ENCODE peak calls at places on chromosomes 11 and 22, in five cellular contexts. H is transverse colon; L is aorta; T is mammary epithelial cell; K is CD4-positive, CD25-positive, alpha-beta regulatory T cell. V is an unnamed sample. For H3K27me3, the result is how much of the 10 kb centered on the place peaks cover.

GRCh38 chr11:77130763-77131513 is 2.9 kb downstream of the MYO7A start:
- DNase-seq in H (no peak), T (no peak), L (peak), K (no peak), V (no peak)

GRCh38 chr11:126969865-126970479 is 30.6 kb downstream of the KIRREL3 start:
- DNase-seq in T (peak), L (no peak), H (no peak), K (no peak), V (no peak)

GRCh38 chr11:37988031-37988430 is 1390.0 kb upstream of the RAG2 start:
- DNase-seq in L (no peak), H (no peak), T (peak), K (no peak), V (no peak)

GRCh38 chr11:15276616-15277015 is 161.9 kb downstream of the INSC start:
- DNase-seq in T (no peak), H (no peak), K (no peak), L (no peak), V (no peak)

GRCh38 chr11:46760429-46761128 is 41.6 kb downstream of the F2 start:
- DNase-seq in K (no peak), L (no peak), H (no peak), T (no peak), V (no peak)

GRCh38 chr11:9385288-9385902 is 943 bp downstream of the IPO7 start:
- DNase-seq in L (no peak), K (no peak), T (no peak), H (no peak), V (no peak)

GRCh38 chr11:125192194-125192593 is 27.6 kb downstream of the PKNOX2 start:
- DNase-seq in T (no peak), L (peak), H (no peak), K (no peak), V (no peak)

GRCh38 chr11:50220651-50221050 is 188.0 kb downstream of the OR4C45 start:
- DNase-seq in L (no peak), H (no peak), T (no peak), K (no peak), V (no peak)

GRCh38 chr22:42561856-42562255 is 8.1 kb downstream of the SERHL2 start:
- DNase-seq in L (no peak), K (no peak), T (no peak), H (no peak), V (no peak)

GRCh38 chr11:26420331-26420730 is 88.4 kb downstream of the ANO3 start:
- DNase-seq in L (no peak), T (no peak), K (no peak), H (no peak), V (no peak)

DNA sequence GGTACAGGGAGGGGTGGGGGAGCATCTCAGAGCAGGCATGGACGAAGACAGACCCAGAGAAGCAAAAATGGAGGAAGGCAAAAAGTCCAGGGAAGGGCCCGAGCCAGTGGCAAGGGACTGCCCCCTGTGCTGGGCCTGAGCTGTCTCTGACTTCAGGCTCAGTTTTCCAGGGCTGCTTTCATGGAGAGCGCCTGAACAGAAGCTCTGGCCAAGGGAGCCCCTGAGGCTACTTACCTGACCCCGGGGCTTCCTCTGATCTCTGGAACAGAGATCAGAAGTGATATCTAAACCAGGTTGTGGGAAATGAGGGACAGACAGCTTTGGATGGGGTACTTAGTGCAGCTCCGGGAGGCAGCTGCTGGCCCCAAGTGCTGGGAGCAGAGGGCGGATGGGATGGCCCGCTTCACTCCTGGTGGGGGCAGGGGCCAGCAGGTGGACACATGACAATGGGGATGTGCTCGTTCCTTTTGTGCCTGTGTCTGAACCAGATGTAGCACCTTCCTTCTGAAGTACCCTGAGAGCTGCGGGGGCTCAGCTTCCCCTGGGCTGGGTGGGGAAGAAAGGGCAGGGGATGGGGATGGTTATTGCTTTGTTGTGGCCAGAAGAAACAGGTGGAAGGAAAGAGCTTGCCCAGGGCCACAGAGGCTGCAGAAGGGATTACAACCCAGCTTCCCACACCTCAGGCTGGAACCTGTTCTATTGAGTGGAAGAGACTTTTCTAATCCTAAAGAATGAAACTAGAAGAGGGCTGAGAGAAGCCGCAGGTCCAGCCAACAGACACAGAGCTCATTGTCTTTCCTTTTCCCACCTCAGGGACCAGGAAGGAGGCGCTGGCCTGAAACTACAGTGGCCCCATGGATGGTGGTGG is 5.7 kb downstream of the LRRC10B start:
- DNase-seq in H (no peak), L (no peak), T (peak), K (no peak), V (no peak)
- H3K27me3 ChIP-seq in H (under half), L (under half), T (under half), K (under half), V (under half)

GRCh38 chr11:134754823-134755198 is 342.8 kb upstream of the B3GAT1 start:
- DNase-seq in H (no peak), K (no peak), T (no peak), L (no peak), V (no peak)

GRCh38 chr11:134754196-134754822 is 342.3 kb upstream of the B3GAT1 start:
- DNase-seq in L (no peak), T (no peak), H (no peak), K (no peak), V (no peak)

GRCh38 chr11:134753805-134754130 is 341.7 kb upstream of the B3GAT1 start:
- DNase-seq in H (no peak), L (no peak), T (no peak), K (no peak), V (no peak)

GRCh38 chr11:134756811-134757540 is 344.9 kb upstream of the B3GAT1 start:
- DNase-seq in L (no peak), K (no peak), T (no peak), H (no peak), V (no peak)

DNA sequence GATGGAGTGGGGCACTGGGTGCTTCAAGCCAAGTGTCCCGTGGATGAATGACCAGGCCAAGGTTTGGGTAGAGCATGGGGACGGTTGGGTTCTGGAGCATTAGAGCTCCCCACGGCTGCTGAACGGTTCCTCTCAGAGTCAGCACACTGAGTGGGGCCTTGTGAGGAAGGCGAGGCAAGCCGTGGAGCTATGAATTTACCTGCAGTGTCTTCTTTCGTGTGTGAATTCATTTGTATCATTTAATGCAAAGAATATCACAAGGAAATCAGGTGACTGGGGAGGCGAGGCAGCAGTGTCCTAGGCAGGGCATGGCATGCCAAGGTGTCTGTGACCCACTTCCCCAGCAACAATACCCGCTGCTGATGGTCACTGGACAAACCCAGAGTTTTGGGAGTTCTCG is 343.5 kb upstream of the B3GAT1 start:
- DNase-seq in K (no peak), T (no peak), L (no peak), H (no peak), V (no peak)
- H3K27me3 ChIP-seq in K (under half), T (under half), L (under half), H (under half), V (under half)

GRCh38 chr11:78753297-78753696 is 178.6 kb upstream of the NARS2 start:
- DNase-seq in H (no peak), T (no peak), K (no peak), L (no peak), V (no peak)

GRCh38 chr11:78749243-78749730 is 174.6 kb upstream of the NARS2 start:
- DNase-seq in L (no peak), T (no peak), K (no peak), H (no peak), V (no peak)

GRCh38 chr11:78752528-78752927 is 177.9 kb upstream of the NARS2 start:
- DNase-seq in H (no peak), K (no peak), L (no peak), T (no peak), V (no peak)
- H3K27me3 ChIP-seq in H (under half), K (under half), L (under half), T (under half), V (under half)

GRCh38 chr22:29479417-29480261 is at the start of gene NEFH:
- DNase-seq in T (no peak), L (no peak), H (no peak), K (no peak), V (no peak)
- H3K27me3 ChIP-seq in T (under half), L (under half), H (half or more), K (under half), V (under half)

GRCh38 chr11:31821779-31822574 is 10.9 kb upstream of the PAX6 start:
- DNase-seq in H (no peak), K (no peak), T (no peak), L (no peak), V (no peak)
- H3K27me3 ChIP-seq in H (half or more), K (under half), T (half or more), L (under half), V (half or more)

GRCh38 chr11:20207781-20208621 is 47.7 kb upstream of the DBX1 start:
- DNase-seq in L (no peak), T (no peak), K (no peak), H (no peak), V (no peak)

GRCh38 chr11:20208622-20209090 is 48.4 kb upstream of the DBX1 start:
- DNase-seq in K (no peak), H (no peak), T (no peak), L (no peak), V (no peak)

GRCh38 chr11:20211691-20212090 is 51.4 kb upstream of the DBX1 start:
- DNase-seq in H (no peak), L (no peak), K (no peak), T (no peak), V (no peak)

DNA sequence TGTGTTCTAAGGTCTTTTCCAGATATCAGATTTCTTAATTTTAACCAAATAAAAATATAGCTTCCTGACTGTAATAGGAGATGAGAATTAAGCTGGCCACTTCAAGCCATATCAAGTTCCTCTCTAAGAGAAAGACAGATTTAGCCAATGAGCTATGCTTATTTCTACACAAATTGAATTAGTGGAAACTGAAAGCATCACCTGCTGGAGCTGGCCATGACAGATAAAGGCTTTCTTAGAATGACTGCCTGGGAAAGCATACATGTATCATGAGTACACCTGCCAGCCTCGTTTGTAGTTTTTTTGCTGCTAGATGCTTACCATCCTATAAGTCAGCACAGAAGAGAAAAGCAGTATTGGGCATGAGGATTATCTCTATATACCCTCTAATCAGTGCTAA is 53.5 kb upstream of the DBX1 start:
- DNase-seq in T (no peak), K (no peak), H (no peak), L (no peak), V (no peak)
- H3K27me3 ChIP-seq in T (under half), K (under half), H (under half), L (under half), V (under half)

GRCh38 chr11:64524534-64525042 is 66.4 kb upstream of the SLC22A12 start:
- DNase-seq in K (no peak), T (no peak), H (no peak), L (peak), V (no peak)

GRCh38 chr11:64525711-64526110 is 65.3 kb upstream of the SLC22A12 start:
- DNase-seq in K (no peak), L (no peak), H (no peak), T (no peak), V (no peak)

GRCh38 chr11:64522036-64522435 is 69.0 kb upstream of the SLC22A12 start:
- DNase-seq in K (no peak), L (peak), T (no peak), H (no peak), V (no peak)

GRCh38 chr11:64522843-64523242 is 68.2 kb upstream of the SLC22A12 start:
- DNase-seq in H (no peak), K (no peak), L (no peak), T (no peak), V (no peak)

GRCh38 chr11:64523456-64524187 is 67.4 kb upstream of the SLC22A12 start:
- DNase-seq in L (peak), K (no peak), T (no peak), H (no peak), V (no peak)
- H3K27me3 ChIP-seq in L (under half), K (under half), T (under half), H (under half), V (under half)

GRCh38 chr22:28669388-28669787 is 10.3 kb downstream of the TTC28 start:
- DNase-seq in H (no peak), T (no peak), K (no peak), L (no peak), V (no peak)

GRCh38 chr22:28670691-28671261 is 8.9 kb downstream of the TTC28 start:
- DNase-seq in T (peak), H (no peak), K (no peak), L (no peak), V (no peak)

GRCh38 chr22:28670153-28670552 is 9.5 kb downstream of the TTC28 start:
- DNase-seq in L (no peak), K (no peak), H (no peak), T (no peak), V (no peak)

DNA sequence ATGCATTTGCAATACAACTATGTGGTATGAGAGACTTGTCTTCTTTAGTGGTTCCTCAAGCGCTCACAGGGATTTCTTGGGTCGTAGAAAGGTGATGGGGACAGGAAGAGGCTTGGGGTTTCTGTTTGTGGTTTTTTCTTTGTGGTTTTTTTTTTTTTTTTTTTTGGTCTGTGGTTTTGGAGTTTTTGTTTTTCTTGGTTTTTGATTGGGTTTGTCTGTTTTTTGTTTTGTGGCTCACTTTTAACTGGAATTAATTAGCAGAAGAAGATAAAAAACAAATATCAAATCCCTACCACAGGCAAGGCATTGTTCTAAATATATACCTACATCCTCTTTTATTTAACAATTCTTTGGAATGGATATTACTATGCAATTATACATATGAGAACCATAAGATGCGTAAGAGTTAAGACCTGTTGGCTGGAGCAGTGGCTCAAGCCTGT is 5.5 kb downstream of the TTC28 start:
- DNase-seq in T (peak), H (no peak), L (no peak), K (no peak), V (no peak)
- H3K27me3 ChIP-seq in T (under half), H (under half), L (under half), K (under half), V (half or more)

GRCh38 chr11:35605691-35606090 is 12.6 kb upstream of the FJX1 start:
- DNase-seq in T (no peak), L (no peak), K (no peak), H (no peak), V (no peak)
- H3K27me3 ChIP-seq in T (under half), L (under half), K (under half), H (under half), V (under half)